ENCODE peak calls at places on chromosomes 1 and 21, in six cellular contexts. One of them, this sample, is unnamed.

GRCh38 chr1:34500451-34500850 is 254.4 kb upstream of the GJB5 start:
- DNase-seq in aorta: no peak
- DNase-seq in cardiac muscle cell: peak
- DNase-seq in esophagus muscularis mucosa: peak
- DNase-seq in AG04450: no peak
- DNase-seq in upper lobe of right lung: peak
- DNase-seq in this sample: no peak

GRCh38 chr1:159923203-159924024 is 1.9 kb downstream of the TAGLN2 start:
- DNase-seq in aorta: peak
- DNase-seq in cardiac muscle cell: peak
- DNase-seq in esophagus muscularis mucosa: peak
- DNase-seq in AG04450: no peak
- DNase-seq in upper lobe of right lung: peak
- DNase-seq in this sample: peak

GRCh38 chr1:87513270-87513669 is 184.6 kb downstream of the LMO4 start:
- DNase-seq in aorta: no peak
- DNase-seq in cardiac muscle cell: peak
- DNase-seq in esophagus muscularis mucosa: no peak
- DNase-seq in AG04450: peak
- DNase-seq in upper lobe of right lung: no peak
- DNase-seq in this sample: no peak

GRCh38 chr21:44820851-44821250 is 3.0 kb upstream of the SUMO3 start:
- DNase-seq in aorta: no peak
- DNase-seq in cardiac muscle cell: no peak
- DNase-seq in esophagus muscularis mucosa: no peak
- DNase-seq in AG04450: no peak
- DNase-seq in upper lobe of right lung: no peak
- DNase-seq in this sample: no peak

GRCh38 chr1:147605591-147605990 is 64.3 kb downstream of the BCL9 start:
- DNase-seq in aorta: no peak
- DNase-seq in cardiac muscle cell: no peak
- DNase-seq in esophagus muscularis mucosa: no peak
- DNase-seq in AG04450: no peak
- DNase-seq in upper lobe of right lung: no peak
- DNase-seq in this sample: no peak

GRCh38 chr21:41557884-41558283 is 49.9 kb upstream of the TMPRSS2 start:
- DNase-seq in aorta: no peak
- DNase-seq in cardiac muscle cell: no peak
- DNase-seq in esophagus muscularis mucosa: no peak
- DNase-seq in AG04450: no peak
- DNase-seq in upper lobe of right lung: no peak
- DNase-seq in this sample: no peak

GRCh38 chr1:198156111-198156744 is 570 bp upstream of the NEK7 start:
- DNase-seq in aorta: peak
- DNase-seq in cardiac muscle cell: peak
- DNase-seq in esophagus muscularis mucosa: no peak
- DNase-seq in AG04450: no peak
- DNase-seq in upper lobe of right lung: peak
- DNase-seq in this sample: no peak

GRCh38 chr1:203325004-203325417 is 19.7 kb downstream of the BTG2 start:
- DNase-seq in aorta: no peak
- DNase-seq in cardiac muscle cell: no peak
- DNase-seq in esophagus muscularis mucosa: no peak
- DNase-seq in AG04450: no peak
- DNase-seq in upper lobe of right lung: no peak
- DNase-seq in this sample: peak

GRCh38 chr1:45205000-45205909 is 1.1 kb downstream of the ZSWIM5 start:
- DNase-seq in aorta: peak
- DNase-seq in cardiac muscle cell: peak
- DNase-seq in esophagus muscularis mucosa: no peak
- DNase-seq in AG04450: no peak
- DNase-seq in upper lobe of right lung: peak
- DNase-seq in this sample: peak

GRCh38 chr1:34618381-34618780 is 136.5 kb upstream of the GJB5 start:
- DNase-seq in aorta: no peak
- DNase-seq in cardiac muscle cell: no peak
- DNase-seq in esophagus muscularis mucosa: no peak
- DNase-seq in AG04450: no peak
- DNase-seq in upper lobe of right lung: no peak
- DNase-seq in this sample: no peak

GRCh38 chr1:52636701-52637695 is 4.0 kb downstream of the SHISAL2A start:
- DNase-seq in aorta: no peak
- DNase-seq in cardiac muscle cell: no peak
- DNase-seq in esophagus muscularis mucosa: no peak
- DNase-seq in AG04450: no peak
- DNase-seq in upper lobe of right lung: no peak
- DNase-seq in this sample: peak

GRCh38 chr1:203569490-203570318 is 56.9 kb upstream of the ATP2B4 start:
- DNase-seq in aorta: no peak
- DNase-seq in cardiac muscle cell: peak
- DNase-seq in esophagus muscularis mucosa: no peak
- DNase-seq in AG04450: no peak
- DNase-seq in upper lobe of right lung: no peak
- DNase-seq in this sample: no peak

GRCh38 chr1:206484901-206485300 is 14.6 kb downstream of the IKBKE start:
- DNase-seq in aorta: no peak
- DNase-seq in cardiac muscle cell: no peak
- DNase-seq in esophagus muscularis mucosa: no peak
- DNase-seq in AG04450: no peak
- DNase-seq in upper lobe of right lung: no peak
- DNase-seq in this sample: no peak

GRCh38 chr1:50976111-50976889 is 6.3 kb downstream of the CDKN2C start:
- DNase-seq in aorta: no peak
- DNase-seq in cardiac muscle cell: no peak
- DNase-seq in esophagus muscularis mucosa: no peak
- DNase-seq in AG04450: no peak
- DNase-seq in upper lobe of right lung: no peak
- DNase-seq in this sample: no peak

GRCh38 chr1:245045087-245045881 is 109.5 kb upstream of the KIF26B start:
- DNase-seq in aorta: peak
- DNase-seq in cardiac muscle cell: peak
- DNase-seq in esophagus muscularis mucosa: no peak
- DNase-seq in AG04450: no peak
- DNase-seq in upper lobe of right lung: no peak
- DNase-seq in this sample: no peak

GRCh38 chr1:119674835-119675289 is 26.8 kb upstream of the ZNF697 start:
- DNase-seq in aorta: no peak
- DNase-seq in cardiac muscle cell: peak
- DNase-seq in esophagus muscularis mucosa: no peak
- DNase-seq in AG04450: no peak
- DNase-seq in upper lobe of right lung: no peak
- DNase-seq in this sample: no peak

GRCh38 chr1:221778535-221779142 is 36.8 kb upstream of the DUSP10 start:
- DNase-seq in aorta: peak
- DNase-seq in cardiac muscle cell: no peak
- DNase-seq in esophagus muscularis mucosa: no peak
- DNase-seq in AG04450: no peak
- DNase-seq in upper lobe of right lung: no peak
- DNase-seq in this sample: peak
- H3K4me3 ChIP-seq in aorta: no peak
- H3K4me3 ChIP-seq in cardiac muscle cell: no peak
- H3K4me3 ChIP-seq in esophagus muscularis mucosa: no peak
- H3K4me3 ChIP-seq in AG04450: no peak
- H3K4me3 ChIP-seq in upper lobe of right lung: no peak
- H3K4me3 ChIP-seq in this sample: no peak

DNA sequence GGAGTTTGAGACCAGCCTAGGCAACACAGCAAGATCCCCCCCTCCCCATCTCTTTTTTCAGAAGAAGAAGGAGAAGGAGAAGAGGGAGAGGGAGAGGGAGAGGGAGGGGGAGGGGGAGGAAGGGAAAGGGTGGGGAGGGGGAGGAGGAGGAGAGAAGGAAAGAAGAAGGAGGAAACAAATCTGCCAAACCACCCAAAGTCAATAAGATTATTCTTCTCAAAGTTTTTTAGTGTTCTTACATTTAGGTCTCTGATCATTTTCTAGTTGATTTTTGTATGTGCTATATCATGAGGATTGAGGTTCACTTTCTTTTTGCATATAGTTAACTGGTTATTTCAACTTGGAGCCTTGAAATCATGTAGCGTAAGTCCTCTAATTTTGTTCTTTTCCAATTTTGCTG is 56.3 kb downstream of the VPS26C start:
- DNase-seq in aorta: no peak
- DNase-seq in cardiac muscle cell: no peak
- DNase-seq in esophagus muscularis mucosa: no peak
- DNase-seq in AG04450: no peak
- DNase-seq in upper lobe of right lung: no peak
- DNase-seq in this sample: no peak
- H3K27ac ChIP-seq in aorta: no peak
- H3K27ac ChIP-seq in cardiac muscle cell: no peak
- H3K27ac ChIP-seq in esophagus muscularis mucosa: no peak
- H3K27ac ChIP-seq in AG04450: no peak
- H3K27ac ChIP-seq in upper lobe of right lung: no peak
- H3K27ac ChIP-seq in this sample: no peak

GRCh38 chr21:46324390-46325072 is 575 bp downstream of the PCNT start:
- DNase-seq in aorta: peak
- DNase-seq in cardiac muscle cell: peak
- DNase-seq in esophagus muscularis mucosa: peak
- DNase-seq in AG04450: peak
- DNase-seq in upper lobe of right lung: peak
- DNase-seq in this sample: peak

GRCh38 chr21:46320331-46320801 is 3.3 kb downstream of the C21orf58 start:
- DNase-seq in aorta: no peak
- DNase-seq in cardiac muscle cell: peak
- DNase-seq in esophagus muscularis mucosa: no peak
- DNase-seq in AG04450: no peak
- DNase-seq in upper lobe of right lung: no peak
- DNase-seq in this sample: peak

GRCh38 chr21:46323227-46323709 is 402 bp downstream of the C21orf58 start:
- DNase-seq in aorta: no peak
- DNase-seq in cardiac muscle cell: no peak
- DNase-seq in esophagus muscularis mucosa: no peak
- DNase-seq in AG04450: no peak
- DNase-seq in upper lobe of right lung: no peak
- DNase-seq in this sample: no peak

GRCh38 chr21:46323710-46324389 is at the start of the genes C21orf58 and PCNT:
- DNase-seq in aorta: peak
- DNase-seq in cardiac muscle cell: peak
- DNase-seq in esophagus muscularis mucosa: peak
- DNase-seq in AG04450: peak
- DNase-seq in upper lobe of right lung: peak
- DNase-seq in this sample: peak

DNA sequence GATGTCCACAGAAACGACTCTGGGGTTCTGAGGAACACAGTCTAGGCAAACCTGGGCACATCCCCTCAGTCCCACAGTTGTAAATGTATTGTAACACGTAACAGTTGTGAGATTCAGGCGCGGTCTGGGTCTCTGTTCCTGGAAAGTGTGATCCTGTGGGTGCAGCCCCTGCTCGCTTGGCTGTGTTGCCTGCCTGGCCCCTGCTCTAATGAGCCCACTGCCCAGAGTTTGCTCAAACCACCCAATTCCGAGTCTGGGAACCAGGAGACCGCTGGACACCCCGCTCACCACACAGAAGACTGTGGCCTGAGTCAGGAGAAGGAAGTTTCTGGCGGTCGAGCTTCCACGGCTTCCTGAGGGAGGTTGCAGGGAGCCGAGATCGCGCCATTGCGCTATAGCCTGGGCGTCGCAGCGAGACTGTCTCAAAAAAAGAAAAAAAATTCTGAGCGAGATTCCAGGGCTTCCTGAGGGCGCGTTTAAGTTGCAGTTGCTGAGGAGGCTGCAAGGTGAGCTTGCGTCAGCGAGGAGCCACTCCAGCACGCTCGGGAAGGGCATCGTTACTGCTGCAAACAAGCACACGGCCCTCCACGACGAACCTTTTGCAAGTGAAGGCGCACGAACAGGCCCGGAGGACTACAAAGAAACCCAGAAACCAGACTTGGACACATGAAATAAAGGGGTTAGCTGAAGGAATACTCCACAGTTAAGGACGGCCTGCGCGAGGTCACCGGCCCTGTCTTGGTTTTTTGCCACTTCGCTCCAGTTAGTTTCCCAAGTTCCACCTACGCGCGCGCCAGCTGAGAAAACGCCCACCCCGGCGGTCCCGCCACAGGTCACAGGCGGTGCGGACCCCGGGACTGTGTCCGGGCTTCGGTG is 1.1 kb downstream of the C21orf58 start:
- DNase-seq in aorta: no peak
- DNase-seq in cardiac muscle cell: peak
- DNase-seq in esophagus muscularis mucosa: no peak
- DNase-seq in AG04450: no peak
- DNase-seq in upper lobe of right lung: no peak
- DNase-seq in this sample: peak
- H3K4me3 ChIP-seq in aorta: peak
- H3K4me3 ChIP-seq in cardiac muscle cell: peak
- H3K4me3 ChIP-seq in esophagus muscularis mucosa: peak
- H3K4me3 ChIP-seq in AG04450: peak
- H3K4me3 ChIP-seq in upper lobe of right lung: peak
- H3K4me3 ChIP-seq in this sample: peak

GRCh38 chr1:54331843-54332688 is 74.1 kb downstream of the SSBP3 start:
- DNase-seq in aorta: no peak
- DNase-seq in cardiac muscle cell: no peak
- DNase-seq in esophagus muscularis mucosa: no peak
- DNase-seq in AG04450: no peak
- DNase-seq in upper lobe of right lung: no peak
- DNase-seq in this sample: no peak
- H3K27ac ChIP-seq in aorta: no peak
- H3K27ac ChIP-seq in cardiac muscle cell: peak
- H3K27ac ChIP-seq in esophagus muscularis mucosa: peak
- H3K27ac ChIP-seq in AG04450: no peak
- H3K27ac ChIP-seq in upper lobe of right lung: peak
- H3K27ac ChIP-seq in this sample: no peak

DNA sequence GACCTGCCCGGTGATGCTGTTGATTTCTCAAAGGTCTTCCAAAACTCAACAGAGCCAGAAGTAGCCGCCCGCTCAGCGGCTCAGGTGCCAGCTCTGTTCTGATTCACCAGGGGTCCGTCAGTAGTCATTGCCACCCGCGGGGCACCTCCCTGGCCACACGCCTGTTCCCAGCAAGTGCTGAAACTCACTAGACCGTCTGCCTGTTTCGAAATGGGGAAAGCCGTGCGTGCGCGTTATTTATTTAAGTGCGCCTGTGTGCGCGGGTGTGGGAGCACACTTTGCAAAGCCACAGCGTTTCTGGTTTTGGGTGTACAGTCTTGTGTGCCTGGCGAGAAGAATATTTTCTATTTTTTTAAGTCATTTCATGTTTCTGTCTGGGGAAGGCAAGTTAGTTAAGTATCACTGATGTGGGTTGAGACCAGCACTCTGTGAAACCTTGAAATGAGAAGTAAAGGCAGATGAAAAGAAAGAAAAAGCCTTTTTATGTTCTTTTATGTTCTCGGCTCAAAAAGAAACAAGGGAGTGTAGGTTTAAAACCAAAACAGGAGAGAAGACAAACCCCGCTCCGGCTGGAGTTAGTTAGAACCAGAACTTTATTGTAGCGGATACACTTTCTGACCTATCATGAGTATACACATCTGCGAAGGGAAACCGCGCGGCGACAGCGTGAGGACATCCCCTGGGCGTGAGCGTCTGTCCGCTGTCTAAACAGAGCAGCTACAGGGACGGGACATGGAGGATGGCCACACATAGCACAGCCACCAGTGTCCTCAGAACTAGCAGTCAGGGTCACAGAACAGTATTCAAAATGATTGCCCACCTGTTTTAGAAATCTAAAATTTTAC is 77.1 kb downstream of the PIK3CD start:
- DNase-seq in aorta: no peak
- DNase-seq in cardiac muscle cell: no peak
- DNase-seq in esophagus muscularis mucosa: no peak
- DNase-seq in AG04450: no peak
- DNase-seq in upper lobe of right lung: no peak
- DNase-seq in this sample: no peak
- H3K4me3 ChIP-seq in aorta: no peak
- H3K4me3 ChIP-seq in cardiac muscle cell: no peak
- H3K4me3 ChIP-seq in esophagus muscularis mucosa: no peak
- H3K4me3 ChIP-seq in AG04450: no peak
- H3K4me3 ChIP-seq in upper lobe of right lung: no peak
- H3K4me3 ChIP-seq in this sample: no peak